ENCODE peak calls at places on chromosomes 4 and X, in seven cellular contexts. Q is CD4-positive, alpha-beta T cell; E is activated CD4-positive, alpha-beta T cell treated with anti-CD3 and anti-CD28 coated beads, Interleukin-2, amount 50 U/mL, for 1 hour; C is central memory CD4-positive, alpha-beta T cell; W is EL; A is DMS153; V is NCI-H2029. L is an unnamed sample.

GRCh38 chrX:108396188-108396885 is 41.9 kb downstream of the COL4A6 start:
- DNase-seq in Q (no peak), E (no peak), C (no peak), W (peak; percentile 43), A (no peak), V (no peak), L (no peak)

GRCh38 chr4:3436798-3437581 is 4.8 kb upstream of the HGFAC start:
- DNase-seq in Q (no peak), E (no peak), C (no peak), W (peak; percentile 71), A (peak; percentile 42), V (no peak), L (no peak)

GRCh38 chrX:24144528-24144927 is 5.0 kb upstream of the ZFX start:
- DNase-seq in Q (no peak), E (no peak), C (no peak), W (no peak), A (no peak), V (no peak), L (no peak)

GRCh38 chr4:38752393-38752961 is 30.3 kb downstream of the TLR10 start:
- DNase-seq in Q (no peak), E (no peak), C (no peak), W (peak; percentile 54), A (no peak), V (no peak), L (no peak)

GRCh38 chr4:72666910-72667309 is 97.9 kb upstream of the ADAMTS3 start:
- DNase-seq in Q (no peak), E (no peak), C (no peak), W (no peak), A (no peak), V (no peak), L (no peak)

GRCh38 chr4:24394041-24394440 is 190.3 kb downstream of the DHX15 start:
- DNase-seq in Q (no peak), E (no peak), C (no peak), W (peak; percentile 59), A (no peak), V (no peak), L (no peak)

GRCh38 chrX:320126-320783 is 1.7 kb upstream of the GTPBP6 start:
- DNase-seq in Q (no peak), E (no peak), C (no peak), W (no peak), A (no peak), V (no peak), L (peak; percentile 25)

GRCh38 chrX:54891573-54891972 is 29.1 kb upstream of the TRO start:
- DNase-seq in Q (peak; percentile 7), E (peak; percentile 22), C (peak; percentile 17), W (peak; percentile 18), A (peak; percentile 13), V (peak; percentile 23), L (peak; percentile 3)

GRCh38 chr4:12880844-12881243 is 603.3 kb downstream of the RAB28 start:
- DNase-seq in Q (no peak), E (no peak), C (no peak), W (no peak), A (no peak), V (no peak), L (no peak)

GRCh38 chr4:54227261-54228063 is 1.6 kb upstream of the PDGFRA start:
- DNase-seq in Q (no peak), E (no peak), C (no peak), W (peak; percentile 77), A (no peak), V (no peak), L (no peak)

GRCh38 chrX:16160729-16161128 is 6.6 kb upstream of the MAGEB17 start:
- DNase-seq in Q (no peak), E (no peak), C (no peak), W (peak; percentile 87), A (no peak), V (no peak), L (no peak)

GRCh38 chr4:2954358-2955185 is 8.6 kb downstream of the NOP14 start:
- DNase-seq in Q (peak; percentile 42), E (peak; percentile 53), C (no peak), W (no peak), A (no peak), V (no peak), L (peak; percentile 26)

GRCh38 chr4:94741304-94741703 is 16.5 kb upstream of the BMPR1B start:
- DNase-seq in Q (no peak), E (no peak), C (no peak), W (no peak), A (no peak), V (no peak), L (no peak)

GRCh38 chrX:122113376-122113775 is 1066.0 kb downstream of the GLUD2 start:
- DNase-seq in Q (no peak), E (no peak), C (no peak), W (no peak), A (no peak), V (peak; percentile 16), L (no peak)

GRCh38 chr4:159017323-159018036 is 85.4 kb upstream of the RAPGEF2 start:
- DNase-seq in Q (no peak), E (no peak), C (no peak), W (no peak), A (no peak), V (no peak), L (no peak)

L was measured in naive thymus-derived CD8-positive, alpha-beta T cell.